ENCODE peak calls at places on chromosomes 1 and 21, in seven cellular contexts. D is AG09309; U is CD8-positive, alpha-beta T cell; R is left ventricle myocardium inferior; S is uterus; G is transverse colon; K is tibial nerve. J is an unnamed sample.

GRCh38 chr1:200369706-200370105 is 40.1 kb downstream of the ZNF281 start:
- DNase-seq in R (no peak), G (no peak), S (no peak), D (no peak), U (no peak), K (no peak), J (no peak)

GRCh38 chr1:62438163-62438562 is 1.3 kb downstream of the USP1 start:
- DNase-seq in D (no peak), K (no peak), S (no peak), R (no peak), U (no peak), G (no peak), J (no peak)

GRCh38 chr1:38329644-38330043 is 283.1 kb upstream of the POU3F1 start:
- DNase-seq in K (no peak), U (no peak), G (no peak), S (no peak), R (no peak), D (no peak), J (no peak)

GRCh38 chr1:2233997-2234761 is 6.1 kb downstream of the SKI start:
- DNase-seq in K (peak; percentile 90), R (peak; percentile 89), G (peak; percentile 81), S (peak; percentile 89), D (peak; percentile 89), U (peak; percentile 74), J (no peak)

GRCh38 chr1:68010094-68010493 is 40.3 kb downstream of the DIRAS3 start:
- DNase-seq in S (no peak), R (no peak), D (no peak), G (no peak), U (no peak), K (no peak), J (no peak)

GRCh38 chr1:177354247-177354646 is 183.5 kb downstream of the BRINP2 start:
- DNase-seq in G (no peak), U (no peak), S (no peak), D (no peak), K (no peak), R (no peak), J (no peak)

GRCh38 chr1:182829285-182829932 is 9.7 kb upstream of the DHX9 start:
- DNase-seq in U (no peak), S (no peak), K (no peak), G (no peak), R (no peak), D (no peak), J (no peak)

GRCh38 chr1:177847843-177848242 is 122.0 kb downstream of the SEC16B start:
- DNase-seq in D (peak; percentile 42), R (no peak), S (no peak), K (no peak), G (no peak), U (no peak), J (peak; percentile 72)

GRCh38 chr21:42010507-42011493 is 640 bp upstream of the ZBTB21 start:
- DNase-seq in D (no peak), R (no peak), U (no peak), G (peak; percentile 48), S (no peak), K (no peak), J (no peak)
- H3K4me3 ChIP-seq in D (peak overlapping the region; percentile 75), R (peak overlapping the region; percentile 90), U (peak overlapping the region; percentile 58), G (peak overlapping the region; percentile 94), S (peak overlapping the region; percentile 73), K (peak overlapping the region; percentile 87), J (peak overlapping the region; percentile 75)

DNA sequence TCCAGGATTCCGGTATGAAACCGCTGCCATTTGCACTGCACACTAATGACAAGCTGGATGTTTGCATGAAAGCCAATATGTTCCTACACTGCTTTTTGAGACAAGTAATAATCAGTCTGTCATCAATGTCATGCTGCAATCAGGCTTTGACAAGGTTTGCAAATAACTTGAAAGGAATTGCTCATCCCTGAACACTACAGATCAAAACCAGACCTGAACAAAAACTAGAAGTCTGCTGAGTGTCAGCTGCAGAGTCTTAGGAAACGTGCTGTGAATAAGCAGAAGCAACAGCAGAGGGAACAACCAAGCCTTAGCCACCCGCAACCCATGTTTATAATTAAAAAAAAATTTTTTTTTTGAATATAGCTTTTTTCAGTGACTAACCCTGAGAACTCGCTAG is 720.7 kb upstream of the CXADR start:
- DNase-seq in G (no peak), U (no peak), D (no peak), S (no peak), K (no peak), R (no peak), J (no peak)
- H3K4me3 ChIP-seq in G (no peak overlapping the region), U (no peak overlapping the region), D (no peak overlapping the region), S (no peak overlapping the region), K (no peak overlapping the region), R (no peak overlapping the region), J (no peak overlapping the region)

GRCh38 chr1:100038401-100039306 is 68.9 kb downstream of the SLC35A3 start:
- DNase-seq in G (peak; percentile 79), R (peak; percentile 53), U (peak; percentile 51), D (no peak), K (peak; percentile 36), S (peak; percentile 66), J (peak; percentile 29)

GRCh38 chr1:100036718-100037664 is 67.2 kb downstream of the SLC35A3 start:
- DNase-seq in S (no peak), D (no peak), R (no peak), U (no peak), G (peak; percentile 12), K (no peak), J (no peak)

GRCh38 chr1:100034465-100034864 is 64.7 kb downstream of the SLC35A3 start:
- DNase-seq in S (no peak), G (no peak), U (no peak), K (no peak), D (no peak), R (no peak), J (no peak)

GRCh38 chr1:100037665-100038400 is 68.0 kb downstream of the SLC35A3 start:
- DNase-seq in R (peak; percentile 92), U (peak; percentile 77), D (peak; percentile 37), G (peak; percentile 92), S (peak; percentile 86), K (peak; percentile 76), J (peak; percentile 50)

DNA sequence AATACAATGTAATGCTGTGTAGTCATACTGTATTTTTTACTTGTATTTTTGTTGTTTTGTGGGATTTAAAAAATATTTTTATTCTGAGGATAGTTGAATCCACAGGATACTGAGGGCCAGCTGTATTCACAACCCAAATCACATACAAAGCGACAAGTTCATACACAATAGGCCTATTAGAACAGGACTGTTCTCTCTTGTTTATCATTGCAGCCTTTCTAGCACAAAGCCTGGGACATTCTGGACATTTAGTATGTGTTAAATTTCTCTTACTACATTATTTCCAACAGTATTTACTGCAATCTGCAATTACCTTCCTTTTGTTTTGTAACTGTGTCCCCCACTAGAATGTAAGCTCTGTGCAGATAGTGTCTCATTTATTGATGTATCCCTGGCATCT is 65.4 kb downstream of the SLC35A3 start:
- DNase-seq in S (no peak), U (no peak), R (no peak), K (no peak), G (no peak), D (no peak), J (no peak)
- H3K4me3 ChIP-seq in S (no peak overlapping the region), U (no peak overlapping the region), R (no peak overlapping the region), K (no peak overlapping the region), G (no peak overlapping the region), D (no peak overlapping the region), J (no peak overlapping the region)

DNA sequence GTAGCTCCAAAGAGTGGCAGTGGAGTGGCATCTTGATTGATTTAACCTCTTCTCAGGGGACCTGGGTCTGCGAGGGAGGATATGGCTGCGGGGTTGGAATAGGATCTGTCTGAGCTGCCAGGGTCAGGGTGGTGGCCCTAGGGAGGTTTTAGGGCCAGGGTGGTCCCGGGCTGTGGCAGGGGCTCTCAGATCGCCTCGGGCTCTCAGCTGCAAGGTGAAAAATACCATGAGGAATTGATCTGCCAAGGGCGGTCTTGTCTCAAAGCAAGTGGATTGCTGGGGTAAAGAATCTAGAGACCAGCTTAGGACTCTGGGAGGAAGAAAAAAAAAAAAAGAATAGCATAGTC is 3.7 kb downstream of the SIM2 start:
- DNase-seq in K (no peak), G (no peak), S (no peak), D (no peak), R (no peak), U (no peak), J (no peak)
- H3K4me3 ChIP-seq in K (no peak overlapping the region), G (no peak overlapping the region), S (no peak overlapping the region), D (no peak overlapping the region), R (no peak overlapping the region), U (no peak overlapping the region), J (no peak overlapping the region)

DNA sequence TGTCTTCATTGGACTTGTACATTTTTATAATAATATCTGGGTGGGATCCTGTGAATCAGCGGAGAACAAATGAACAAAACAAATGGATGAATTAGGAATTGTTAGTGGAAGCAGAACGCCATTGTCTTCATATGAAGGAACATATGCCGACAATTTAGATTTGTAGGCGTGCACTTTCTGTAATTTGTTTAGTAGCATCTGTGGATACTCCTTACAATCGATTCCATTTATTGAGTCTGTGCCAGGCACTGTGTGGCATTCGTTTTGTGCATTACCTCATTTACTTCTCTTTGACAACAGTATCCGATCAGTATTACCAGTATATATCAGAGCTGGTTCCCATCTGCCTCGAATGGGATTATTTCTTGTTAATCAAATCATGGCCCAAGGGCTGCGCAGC is 61.9 kb downstream of the PRDM2 start:
- DNase-seq in R (no peak), D (no peak), G (no peak), U (no peak), K (no peak), S (no peak), J (no peak)
- H3K4me3 ChIP-seq in R (no peak overlapping the region), D (no peak overlapping the region), G (no peak overlapping the region), U (no peak overlapping the region), K (no peak overlapping the region), S (no peak overlapping the region), J (no peak overlapping the region)

DNA sequence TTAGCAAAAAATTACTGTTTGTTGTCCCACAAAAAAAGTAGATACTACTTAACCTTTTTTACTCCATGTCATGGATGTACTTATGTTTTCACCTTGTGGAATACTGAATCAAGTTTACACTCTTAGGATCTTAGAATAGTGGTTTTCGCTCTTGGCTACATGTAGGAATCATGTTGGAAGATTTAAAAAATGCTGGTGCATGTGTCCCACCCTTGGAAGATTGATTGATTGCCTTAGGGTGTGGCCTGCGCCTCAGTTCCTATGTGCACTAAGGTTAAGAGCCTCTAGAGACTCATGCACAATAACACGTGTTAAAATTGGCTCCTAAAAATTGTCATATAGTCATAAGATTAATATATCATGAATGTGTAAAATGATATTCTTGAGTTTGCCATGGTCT is 25.0 kb downstream of the HS2ST1 start:
- DNase-seq in D (no peak), R (no peak), K (no peak), U (no peak), S (no peak), G (no peak), J (no peak)
- H3K4me3 ChIP-seq in D (no peak overlapping the region), R (no peak overlapping the region), K (no peak overlapping the region), U (no peak overlapping the region), S (no peak overlapping the region), G (no peak overlapping the region), J (no peak overlapping the region)

GRCh38 chr1:245983294-245983967 is 523.6 kb downstream of the SMYD3 start:
- DNase-seq in S (no peak), R (no peak), U (no peak), D (no peak), G (no peak), K (no peak), J (no peak)
- H3K4me3 ChIP-seq in S (no peak overlapping the region), R (no peak overlapping the region), U (no peak overlapping the region), D (no peak overlapping the region), G (no peak overlapping the region), K (no peak overlapping the region), J (no peak overlapping the region)

GRCh38 chr1:92487078-92487605 is 417 bp upstream of the GFI1 start:
- DNase-seq in U (no peak), K (no peak), S (no peak), G (no peak), R (no peak), D (no peak), J (no peak)
- H3K4me3 ChIP-seq in U (peak overlapping the region; percentile 59), K (no peak overlapping the region), S (no peak overlapping the region), G (peak overlapping the region; percentile 51), R (peak overlapping the region; percentile 69), D (no peak overlapping the region), J (peak overlapping the region; percentile 50)